ENCODE peak calls at places on chromosomes 4 and X, in eight cellular contexts. K is GM23248, P is heart left ventricle, G is SK-N-SH, O is HepG2, F is suprapubic skin, M is transverse colon, Z is tibial artery. H is an unnamed sample.
A peak's percentile ranks its signal among the peaks of the same experiment; 100 is the strongest.

GRCh38 chr4:158291334-158292055 is 81.2 kb downstream of the TMEM144 start:
- DNase-seq in K (no peak), P (peak; percentile 61), G (no peak), O (no peak), F (no peak), M (no peak), Z (no peak), H (no peak)

GRCh38 chr4:73589261-73589847 is 30.9 kb downstream of the RASSF6 start:
- DNase-seq in K (peak; percentile 87), P (no peak), G (no peak), O (no peak), F (no peak), M (no peak), Z (no peak), H (no peak)

GRCh38 chrX:49756692-49757091 is 60.9 kb upstream of the PAGE1 start:
- DNase-seq in K (no peak), P (no peak), G (no peak), O (no peak), F (no peak), M (no peak), Z (no peak), H (no peak)

GRCh38 chr4:98509641-98510170 is 148.7 kb downstream of the TSPAN5 start:
- DNase-seq in K (peak; percentile 41), P (no peak), G (no peak), O (no peak), F (no peak), M (no peak), Z (no peak), H (no peak)

GRCh38 chr4:183588169-183588675 is 70.8 kb downstream of the RWDD4 start:
- DNase-seq in K (peak; percentile 47), P (no peak), G (no peak), O (no peak), F (no peak), M (no peak), Z (no peak), H (no peak)

GRCh38 chrX:115428011-115428410 is 133.0 kb upstream of the PLS3 start:
- DNase-seq in K (no peak), P (no peak), G (no peak), O (no peak), F (no peak), M (no peak), Z (no peak), H (no peak)

GRCh38 chr4:119041951-119042560 is 93.6 kb upstream of the MYOZ2 start:
- DNase-seq in K (peak; percentile 82), P (no peak), G (peak; percentile 63), O (peak; percentile 66), F (no peak), M (peak; percentile 76), Z (peak; percentile 75), H (no peak)

GRCh38 chrX:107851215-107851614 is 25.5 kb downstream of the MID2 start:
- DNase-seq in K (no peak), P (no peak), G (no peak), O (no peak), F (no peak), M (no peak), Z (no peak), H (no peak)

GRCh38 chr4:177607111-177607573 is 164.9 kb upstream of the AGA start:
- DNase-seq in K (no peak), P (no peak), G (no peak), O (no peak), F (no peak), M (no peak), Z (no peak), H (no peak)

GRCh38 chr4:183636923-183637322 is 22.1 kb downstream of the RWDD4 start:
- DNase-seq in K (peak; percentile 18), P (no peak), G (no peak), O (no peak), F (no peak), M (no peak), Z (no peak), H (no peak)

GRCh38 chr4:155854597-155855226 is 11.4 kb downstream of the ASIC5 start:
- DNase-seq in K (peak; percentile 65), P (no peak), G (no peak), O (no peak), F (no peak), M (no peak), Z (no peak), H (no peak)

GRCh38 chrX:1222511-1223252 is 10.2 kb upstream of the CRLF2 start:
- DNase-seq in K (peak; percentile 10), P (no peak), G (no peak), O (peak; percentile 25), F (peak; percentile 34), M (no peak), Z (no peak), H (peak; percentile 30)

GRCh38 chrX:31236231-31236630 is 164.4 kb upstream of the FTHL17 start:
- DNase-seq in K (no peak), P (no peak), G (no peak), O (no peak), F (no peak), M (no peak), Z (no peak), H (no peak)

GRCh38 chr4:139419388-139419914 is 34.5 kb upstream of the RAB33B start:
- DNase-seq in K (peak; percentile 72), P (no peak), G (no peak), O (no peak), F (no peak), M (peak; percentile 38), Z (no peak), H (peak; percentile 73)

GRCh38 chr4:42555828-42556227 is 101.1 kb downstream of the ATP8A1 start:
- DNase-seq in K (peak; percentile 47), P (no peak), G (no peak), O (no peak), F (no peak), M (no peak), Z (no peak), H (no peak)

GRCh38 chrX:17635231-17635630 is 102.1 kb upstream of the SCML1 start:
- DNase-seq in K (no peak), P (no peak), G (no peak), O (no peak), F (no peak), M (peak; percentile 27), Z (no peak), H (no peak)

GRCh38 chr4:87978656-87979055 is 3.1 kb downstream of the SPP1 start:
- DNase-seq in K (peak; percentile 56), P (no peak), G (no peak), O (no peak), F (no peak), M (no peak), Z (no peak), H (no peak)

GRCh38 chrX:40329616-40330015 is 231.9 kb upstream of the BCOR start:
- DNase-seq in K (no peak), P (no peak), G (no peak), O (no peak), F (no peak), M (no peak), Z (no peak), H (no peak)

GRCh38 chr4:102823464-102823863 is 3.9 kb downstream of the UBE2D3 start:
- DNase-seq in K (no peak), P (no peak), G (no peak), O (no peak), F (no peak), M (no peak), Z (no peak), H (no peak)

GRCh38 chr4:102817021-102817605 is 10.2 kb downstream of the UBE2D3 start:
- DNase-seq in K (no peak), P (no peak), G (no peak), O (no peak), F (no peak), M (no peak), Z (no peak), H (no peak)

GRCh38 chr4:102819588-102820365 is 7.6 kb downstream of the UBE2D3 start:
- DNase-seq in K (peak; percentile 31), P (no peak), G (no peak), O (no peak), F (no peak), M (no peak), Z (no peak), H (no peak)

GRCh38 chr4:102815981-102816380 is 11.4 kb downstream of the UBE2D3 start:
- DNase-seq in K (peak; percentile 95), P (no peak), G (no peak), O (peak; percentile 66), F (no peak), M (no peak), Z (no peak), H (no peak)

GRCh38 chr4:102817613-102818268 is 9.6 kb downstream of the UBE2D3 start:
- DNase-seq in K (no peak), P (no peak), G (no peak), O (no peak), F (no peak), M (no peak), Z (no peak), H (no peak)
- H3K4me3 ChIP-seq in K (no peak overlapping the region), P (no peak overlapping the region), G (no peak overlapping the region), O (no peak overlapping the region), F (no peak overlapping the region), M (no peak overlapping the region), Z (no peak overlapping the region), H (peak overlapping the region; percentile 38)

DNA sequence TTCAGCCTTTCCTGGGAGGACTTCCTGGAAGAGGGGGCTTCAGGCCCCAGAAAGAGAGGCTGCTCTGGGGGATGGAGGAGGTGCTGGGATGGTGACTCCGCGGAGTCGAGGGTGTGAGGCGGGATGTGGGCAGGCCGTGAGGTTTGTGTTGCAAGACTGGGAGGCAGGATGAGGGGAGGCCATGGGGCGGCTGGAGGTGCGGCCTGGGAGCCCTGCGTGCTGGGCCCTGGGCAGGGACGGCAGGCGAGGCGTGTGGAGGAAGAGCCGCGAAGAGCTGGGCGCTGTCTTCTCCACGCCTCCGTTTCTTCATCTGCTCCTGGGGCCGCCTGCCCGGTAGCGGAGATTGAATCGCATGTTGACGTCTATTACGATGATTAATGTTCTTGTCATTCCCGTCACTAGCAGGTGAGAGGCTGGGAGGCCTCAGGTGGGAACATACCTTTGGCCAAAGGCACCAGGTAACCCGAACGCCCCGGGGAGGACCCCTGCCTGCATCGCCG is 854 bp upstream of the FGFRL1 start:
- DNase-seq in K (peak; percentile 97), P (no peak), G (no peak), O (no peak), F (no peak), M (peak; percentile 76), Z (peak; percentile 93), H (peak; percentile 34)
- H3K27ac ChIP-seq in K (peak overlapping the region; percentile 63), P (peak overlapping the region; percentile 76), G (no peak overlapping the region), O (no peak overlapping the region), F (peak overlapping the region; percentile 85), M (peak overlapping the region; percentile 81), Z (peak overlapping the region; percentile 69), H (peak overlapping the region; percentile 88)

GRCh38 chr4:24796632-24797031 is 1.3 kb downstream of the SOD3 start:
- DNase-seq in K (no peak), P (no peak), G (no peak), O (no peak), F (peak; percentile 44), M (no peak), Z (no peak), H (no peak)
- H3K4me1 ChIP-seq in K (peaks cover 19% of the 10 kb centered on the region), P (peaks cover 22% of the 10 kb centered on the region), G (peaks cover 11% of the 10 kb centered on the region), O (peaks cover 41% of the 10 kb centered on the region), F (peaks cover 42% of the 10 kb centered on the region), M (peaks cover 42% of the 10 kb centered on the region), Z (peaks cover 39% of the 10 kb centered on the region), H (peaks cover 3% of the 10 kb centered on the region)

GRCh38 chr4:164768516-164768915 is 14.6 kb downstream of the SMIM31 start:
- DNase-seq in K (peak; percentile 51), P (no peak), G (no peak), O (no peak), F (no peak), M (no peak), Z (no peak), H (no peak)
- H3K4me3 ChIP-seq in K (no peak overlapping the region), P (no peak overlapping the region), G (no peak overlapping the region), O (no peak overlapping the region), F (no peak overlapping the region), M (no peak overlapping the region), Z (no peak overlapping the region), H (no peak overlapping the region)

H was measured in ascending aorta.